ENCODE peak calls at places on chromosomes 13 and 19, in eight cellular contexts. V is thyroid gland; J is IMR-90; Y is neural crest cell; G is germinal center; D is stimulated activated CD4-positive, alpha-beta T cell treated with anti-CD3 and anti-CD28 coated beads, Interleukin-2, amount 100 ng/mL, for 24 hours; E is AG08396; W is RCC 7860. B is an unnamed sample.

GRCh38 chr19:48802623-48803022 is 8.2 kb downstream of the BCAT2 start:
- DNase-seq in D (no peak), Y (no peak), E (no peak), G (no peak), J (no peak), V (no peak), W (no peak), B (no peak)

GRCh38 chr13:80931118-80931517 is 590.2 kb upstream of the SPRY2 start:
- DNase-seq in E (no peak), Y (no peak), V (no peak), G (no peak), D (no peak), J (no peak), W (no peak), B (no peak)

GRCh38 chr13:110062077-110062776 is 244.7 kb downstream of the COL4A1 start:
- DNase-seq in G (no peak), D (no peak), V (no peak), W (peak), J (peak), E (peak), Y (no peak), B (no peak)

GRCh38 chr19:21439372-21439771 is 42.4 kb downstream of the ZNF493 start:
- DNase-seq in V (no peak), E (no peak), W (no peak), J (no peak), G (no peak), Y (no peak), D (no peak), B (no peak)

GRCh38 chr13:32175307-32175706 is 139.9 kb downstream of the ZAR1L start:
- DNase-seq in Y (no peak), J (no peak), G (no peak), V (no peak), W (no peak), D (no peak), E (no peak), B (no peak)

GRCh38 chr13:95298971-95299627 is 2.2 kb downstream of the ABCC4 start:
- DNase-seq in D (no peak), E (peak), V (no peak), G (no peak), W (peak), Y (no peak), J (peak), B (no peak)

GRCh38 chr19:16594681-16595091 is 22.5 kb upstream of the SLC35E1 start:
- DNase-seq in D (no peak), Y (no peak), E (no peak), G (no peak), V (no peak), J (no peak), W (no peak), B (no peak)

GRCh38 chr13:30257433-30258099 is 49.8 kb downstream of the KATNAL1 start:
- DNase-seq in J (peak), W (no peak), G (peak), E (peak), Y (peak), V (peak), D (no peak), B (no peak)

GRCh38 chr19:44308011-44308410 is 3.2 kb upstream of the ZNF235 start:
- DNase-seq in Y (no peak), W (no peak), J (no peak), D (no peak), E (no peak), V (no peak), G (no peak), B (no peak)

GRCh38 chr19:56133858-56134654 is 7.0 kb upstream of the ZNF444 start:
- DNase-seq in Y (no peak), V (no peak), W (no peak), D (no peak), J (peak), E (no peak), G (peak), B (no peak)

GRCh38 chr13:112623051-112623711 is 35.2 kb upstream of the TUBGCP3 start:
- DNase-seq in W (no peak), Y (no peak), J (no peak), V (no peak), E (no peak), G (no peak), D (no peak), B (no peak)

GRCh38 chr19:42185281-42185680 is 32.2 kb downstream of the DEDD2 start:
- DNase-seq in D (no peak), E (no peak), V (no peak), J (peak), G (no peak), Y (no peak), W (no peak), B (no peak)

GRCh38 chr13:59747529-59747928 is 416.2 kb downstream of the DIAPH3 start:
- DNase-seq in D (no peak), V (no peak), G (no peak), Y (no peak), J (no peak), E (no peak), W (no peak), B (no peak)

GRCh38 chr19:46604781-46605355 is 3.7 kb downstream of the CALM3 start:
- DNase-seq in E (peak), Y (no peak), G (no peak), V (peak), W (no peak), J (no peak), D (no peak), B (no peak)

GRCh38 chr13:73365240-73365639 is 306.4 kb downstream of the KLF5 start:
- DNase-seq in G (no peak), J (no peak), W (no peak), Y (no peak), V (no peak), D (no peak), E (no peak), B (no peak)

GRCh38 chr19:46471778-46472543 is 598 bp upstream of the PNMA8A start:
- DNase-seq in J (no peak), E (no peak), Y (no peak), D (no peak), W (no peak), G (no peak), V (no peak), B (no peak)